ENCODE peak calls at places on chromosomes 16 and 17, in four cellular contexts. I, O, P and G are unnamed samples.

GRCh38 chr17:50482110-50482509 is 3.5 kb downstream of the RSAD1 start:
- DNase-seq in I (no peak), P (no peak), O (no peak), G (no peak)

GRCh38 chr17:61314368-61315078 is 85.1 kb upstream of the TBX2 start:
- DNase-seq in P (no peak), I (no peak), O (no peak), G (no peak)

GRCh38 chr16:69494993-69495392 is 70.6 kb downstream of the CYB5B start:
- DNase-seq in O (no peak), P (peak), I (peak), G (peak)

GRCh38 chr17:3695723-3696411 is at the start of gene P2RX5:
- DNase-seq in I (no peak), O (no peak), P (peak), G (peak)

GRCh38 chr16:87607871-87608270 is 5.6 kb downstream of the JPH3 start:
- DNase-seq in O (no peak), I (no peak), P (no peak), G (no peak)

GRCh38 chr17:48529191-48529979 is 1.4 kb downstream of the HOXB1 start:
- DNase-seq in O (no peak), P (no peak), I (no peak), G (peak)

GRCh38 chr17:10716218-10716617 is 13.6 kb downstream of the TMEM220 start:
- DNase-seq in I (no peak), O (no peak), P (no peak), G (no peak)

GRCh38 chr17:33973491-33973890 is 281.6 kb upstream of the CCL2 start:
- DNase-seq in P (no peak), I (no peak), O (no peak), G (no peak)

GRCh38 chr16:82801361-82801760 is 174.6 kb downstream of the CDH13 start:
- DNase-seq in P (no peak), I (no peak), O (no peak), G (no peak)

GRCh38 chr16:24670623-24671454 is 58.6 kb upstream of the TNRC6A start:
- DNase-seq in P (no peak), I (no peak), O (no peak), G (peak)

GRCh38 chr17:1071103-1071825 is 74.3 kb downstream of the TIMM22 start:
- DNase-seq in I (no peak), P (no peak), O (no peak), G (no peak)

GRCh38 chr16:57256601-57257395 is 11.7 kb downstream of the ARL2BP start:
- DNase-seq in I (no peak), P (peak), O (no peak), G (no peak)

GRCh38 chr17:71251276-71251675 is 869.5 kb upstream of the SOX9 start:
- DNase-seq in P (no peak), O (no peak), I (no peak), G (no peak)

GRCh38 chr17:76688165-76688622 is 22.6 kb downstream of the MXRA7 start:
- DNase-seq in P (no peak), I (no peak), O (no peak), G (no peak)

GRCh38 chr17:44376124-44376523 is 12.5 kb upstream of the FAM171A2 start:
- DNase-seq in P (peak), I (peak), O (no peak), G (peak)

GRCh38 chr17:66836063-66837005 is 1.4 kb downstream of the CACNG5 start:
- DNase-seq in O (no peak), I (no peak), P (no peak), G (no peak)

GRCh38 chr16:19135201-19135838 is 21.6 kb downstream of the ITPRIPL2 start:
- DNase-seq in O (no peak), I (no peak), P (no peak), G (no peak)

GRCh38 chr16:31700530-31701388 is 172.8 kb upstream of the ZNF267 start:
- DNase-seq in O (peak), P (no peak), I (peak), G (peak)

GRCh38 chr16:27169511-27170071 is 33.7 kb upstream of the KDM8 start:
- DNase-seq in P (no peak), I (peak), O (peak), G (no peak)

GRCh38 chr16:84423416-84423837 is 55.1 kb downstream of the ATP2C2 start:
- DNase-seq in O (peak), I (peak), P (peak), G (no peak)

GRCh38 chr16:57203451-57203850 is 17.3 kb downstream of the RSPRY1 start:
- DNase-seq in I (no peak), O (no peak), P (no peak), G (no peak)

GRCh38 chr17:74271281-74271680 is 2.8 kb upstream of the DNAI2 start:
- DNase-seq in P (no peak), O (no peak), I (no peak), G (no peak)

GRCh38 chr16:54505479-54506247 is 219.1 kb upstream of the IRX3 start:
- DNase-seq in O (no peak), P (no peak), I (no peak), G (no peak)

GRCh38 chr16:89201467-89202377 is 1.4 kb upstream of the SLC22A31 start:
- DNase-seq in P (peak), O (no peak), I (peak), G (peak)

GRCh38 chr16:65012357-65012756 is 109.5 kb downstream of the CDH11 start:
- DNase-seq in O (no peak), P (no peak), I (no peak), G (no peak)

GRCh38 chr17:78822552-78822951 is 18.1 kb downstream of the USP36 start:
- DNase-seq in P (no peak), I (no peak), O (no peak), G (no peak)

GRCh38 chr16:63787014-63787413 is 1334.8 kb downstream of the CDH11 start:
- DNase-seq in P (no peak), O (no peak), I (no peak), G (no peak)

GRCh38 chr16:63789603-63790002 is 1332.3 kb downstream of the CDH11 start:
- DNase-seq in P (no peak), O (no peak), I (no peak), G (no peak)
- TF ChIP-seq CREM in P (no peak), O (no peak), I (no peak), G (no peak)

DNA sequence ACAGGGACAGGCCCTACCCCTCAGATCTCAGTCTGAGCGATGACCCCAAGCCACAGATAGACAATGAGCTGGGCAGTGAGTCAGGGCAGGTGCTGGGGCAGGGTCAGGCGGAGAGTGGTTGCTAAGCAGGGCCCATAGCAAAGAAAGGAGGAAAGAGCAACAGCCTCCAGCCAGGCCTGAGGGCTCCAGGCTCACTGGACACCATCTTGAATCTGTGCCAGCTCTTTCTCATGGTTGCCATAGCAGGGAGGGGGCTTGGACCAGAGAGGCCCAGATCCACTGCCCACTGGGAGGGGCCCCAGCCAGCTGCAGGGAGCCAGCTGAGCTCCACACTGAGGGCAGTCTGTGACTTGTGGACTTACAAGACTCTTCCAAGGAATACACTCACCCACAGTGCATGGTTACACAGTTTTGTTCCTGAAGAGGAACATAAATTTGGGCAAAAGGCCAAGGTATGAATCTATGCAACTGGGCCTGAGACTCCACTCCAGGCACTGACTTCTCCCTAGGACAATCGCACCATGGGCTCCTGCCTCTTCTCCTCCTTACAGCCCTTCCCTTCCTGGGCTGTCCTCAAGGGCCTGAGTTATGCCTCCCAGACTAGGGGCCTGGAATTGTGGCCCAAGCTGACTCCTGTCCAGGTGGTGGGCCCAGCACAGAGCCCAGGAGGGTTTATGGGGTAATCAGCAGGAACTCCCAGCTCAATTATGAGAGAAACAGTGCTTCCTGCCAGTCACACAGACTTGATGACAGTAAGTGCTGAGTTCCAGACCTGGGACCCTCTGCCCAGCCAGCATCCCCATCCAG is 59.9 kb downstream of the BEAN1 start:
- DNase-seq in I (no peak), O (no peak), P (no peak), G (no peak)
- TF ChIP-seq CREM in I (no peak), O (no peak), P (no peak), G (no peak)

GRCh38 chr16:48384982-48385271 is 286 bp downstream of the SIAH1 start:
- DNase-seq in O (no peak), P (no peak), I (no peak), G (no peak)

GRCh38 chr16:48385272-48385953 is at the start of gene SIAH1:
- DNase-seq in O (no peak), I (peak), P (peak), G (peak)

GRCh38 chr16:48383877-48384304 is 1.3 kb downstream of the SIAH1 start:
- DNase-seq in I (peak), O (no peak), P (peak), G (no peak)

GRCh38 chr16:48383204-48383876 is 1.9 kb downstream of the SIAH1 start:
- DNase-seq in O (no peak), I (no peak), P (no peak), G (no peak)

DNA sequence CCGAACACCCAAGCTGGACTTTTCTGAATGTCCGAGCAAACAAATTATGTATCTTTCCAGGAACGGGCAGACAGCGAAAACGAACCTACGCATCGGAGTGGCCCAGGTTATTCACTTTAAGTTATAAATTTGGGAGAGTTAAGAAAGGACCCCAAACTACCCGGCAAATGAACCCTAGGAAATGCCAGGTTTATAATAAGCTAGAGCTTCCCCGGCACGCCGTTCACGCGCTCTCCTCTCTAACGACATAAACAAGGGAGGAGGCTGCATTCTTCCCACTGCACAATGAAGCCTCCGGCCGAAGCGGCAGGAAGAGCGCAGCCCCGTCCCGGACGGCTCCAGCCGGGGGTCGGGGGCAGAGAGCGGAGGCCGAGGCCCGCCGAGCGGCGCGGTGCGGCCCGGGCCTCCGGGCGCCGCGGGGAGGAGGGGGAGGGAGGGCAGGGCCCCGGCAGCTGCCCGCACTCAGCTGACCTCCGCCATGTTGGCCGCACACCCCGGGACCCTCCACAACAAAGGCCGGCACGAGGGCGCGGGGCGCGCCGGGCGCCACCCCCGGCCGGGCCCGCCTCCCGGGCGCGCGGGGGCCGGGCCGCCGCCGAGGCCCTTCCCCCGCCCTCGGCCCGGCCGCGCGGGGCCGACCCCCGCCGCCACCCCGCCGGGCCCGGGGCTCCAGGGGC is 770 bp downstream of the SIAH1 start:
- DNase-seq in I (peak), P (peak), O (no peak), G (peak)
- TF ChIP-seq CREM in I (peak), P (no peak), O (no peak), G (no peak)

DNA sequence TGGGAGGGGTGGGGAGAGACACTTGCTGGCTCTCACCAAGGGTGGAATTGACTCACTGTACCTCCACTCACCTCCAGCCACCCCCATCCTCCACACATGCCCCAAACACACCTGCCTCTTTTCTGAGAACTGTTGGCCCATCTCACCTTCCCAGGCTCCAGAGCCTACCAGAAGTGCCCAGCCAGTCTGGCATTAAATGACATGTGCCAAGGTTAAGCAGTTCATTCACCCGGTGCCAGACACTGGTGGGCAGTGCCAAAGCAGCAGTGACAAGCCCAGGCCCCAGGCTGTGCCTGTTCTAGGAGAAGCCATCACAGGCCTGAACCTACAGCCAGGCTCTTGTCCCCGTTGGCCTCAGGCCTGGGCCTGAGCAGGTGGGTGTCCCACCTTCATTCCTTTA is 11.2 kb downstream of the MVP start:
- DNase-seq in P (no peak), O (no peak), I (no peak), G (no peak)
- TF ChIP-seq CREM in P (no peak), O (no peak), I (no peak), G (no peak)

GRCh38 chr16:86404678-86405077 is 105.6 kb upstream of the FOXF1 start:
- DNase-seq in O (no peak), P (no peak), I (no peak), G (no peak)
- TF ChIP-seq CREM in O (no peak), P (no peak), I (no peak), G (no peak)

DNA sequence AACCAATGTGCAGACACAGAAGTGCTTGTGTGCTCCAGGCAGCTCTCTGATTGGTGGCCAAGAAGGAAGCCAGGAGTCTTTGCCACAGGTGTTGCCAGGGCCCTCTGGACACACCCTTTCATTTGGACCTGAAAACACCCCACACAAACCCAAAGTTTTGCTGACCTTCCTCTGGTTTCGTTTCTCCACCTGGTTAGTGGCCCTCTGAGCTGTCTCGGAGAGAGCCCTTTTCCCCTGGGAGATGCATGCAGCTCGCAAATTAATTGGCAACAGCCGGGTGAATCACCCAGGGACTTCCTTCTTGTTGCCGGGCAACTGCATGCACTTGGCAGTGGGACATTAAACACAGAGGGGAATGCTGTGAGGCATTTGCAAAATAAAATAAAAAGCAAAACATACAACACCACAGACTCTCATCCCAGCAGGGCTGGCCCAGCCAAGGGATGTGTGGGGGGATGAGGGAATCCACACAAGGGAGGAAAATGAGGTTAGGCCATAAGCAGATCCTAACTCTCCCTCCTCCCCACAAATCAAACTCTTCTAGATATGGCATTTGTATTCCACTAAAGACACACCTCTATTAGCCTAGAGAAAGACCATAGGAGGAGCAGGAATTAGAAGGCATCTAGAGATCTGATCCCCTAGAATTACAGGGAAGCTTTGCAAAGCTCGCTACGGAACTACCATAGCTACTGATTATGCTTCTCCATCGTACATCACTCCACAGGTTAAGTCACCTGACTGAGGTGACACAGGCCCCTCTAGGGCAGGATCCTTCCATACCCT is 286.7 kb downstream of the SOX9 start:
- DNase-seq in I (no peak), O (no peak), P (no peak), G (no peak)
- TF ChIP-seq CREM in I (no peak), O (no peak), P (no peak), G (no peak)

GRCh38 chr17:64064331-64064730 is 43.9 kb upstream of the ICAM2 start:
- DNase-seq in P (no peak), I (no peak), O (no peak), G (no peak)
- TF ChIP-seq CREM in P (no peak), I (no peak), O (no peak), G (no peak)